ENCODE peak calls at places on chromosome 18, in seven cellular contexts. O is endothelial cell of umbilical vein, F is prostate gland, A is H1, C is Panc1, P is vagina, B is sigmoid colon. N is an unnamed sample.

GRCh38 chr18:63752661-63753060 is 22.6 kb upstream of the SERPINB7 start:
- DNase-seq in O (no peak), P (no peak), F (no peak), B (no peak), A (no peak), C (no peak), N (no peak)

GRCh38 chr18:51337406-51337805 is 139.9 kb upstream of the MEX3C start:
- DNase-seq in O (no peak), B (no peak), C (no peak), A (no peak), F (no peak), P (no peak), N (no peak)

GRCh38 chr18:36328385-36328858 is 30.9 kb downstream of the FHOD3 start:
- DNase-seq in F (no peak), A (peak), P (peak), C (no peak), O (no peak), B (no peak), N (no peak)

GRCh38 chr18:79528846-79529245 is 133.1 kb downstream of the NFATC1 start:
- DNase-seq in P (no peak), B (peak), F (peak), O (peak), C (peak), A (peak), N (peak)

GRCh38 chr18:51361130-51361860 is 163.8 kb upstream of the MEX3C start:
- DNase-seq in F (no peak), P (no peak), O (peak), A (no peak), B (no peak), C (no peak), N (no peak)

GRCh38 chr18:49898421-49898820 is 85.1 kb upstream of the ACAA2 start:
- DNase-seq in B (no peak), F (peak), P (no peak), C (no peak), O (peak), A (peak), N (no peak)

GRCh38 chr18:31070206-31070605 is 27.7 kb upstream of the DSC3 start:
- DNase-seq in O (no peak), A (no peak), F (no peak), B (no peak), P (no peak), C (no peak), N (no peak)

GRCh38 chr18:49910986-49911385 is 97.7 kb upstream of the ACAA2 start:
- DNase-seq in A (no peak), P (no peak), C (no peak), O (no peak), F (peak), B (no peak), N (no peak)

GRCh38 chr18:51185075-51185474 is 12.4 kb downstream of the MEX3C start:
- DNase-seq in O (no peak), B (no peak), F (no peak), P (no peak), C (no peak), A (no peak), N (no peak)

GRCh38 chr18:61582205-61582710 is 249.0 kb downstream of the CDH20 start:
- DNase-seq in F (no peak), A (no peak), O (no peak), C (no peak), B (no peak), P (no peak), N (no peak)

GRCh38 chr18:45774065-45774521 is 50.1 kb downstream of the SLC14A1 start:
- DNase-seq in C (no peak), B (no peak), F (peak), A (no peak), O (no peak), P (no peak), N (no peak)

GRCh38 chr18:60891936-60892335 is 441.3 kb upstream of the CDH20 start:
- DNase-seq in A (no peak), P (no peak), F (no peak), B (no peak), O (no peak), C (no peak), N (no peak)

GRCh38 chr18:61893971-61894750 is 1.4 kb upstream of the RNF152 start:
- DNase-seq in B (peak), C (no peak), F (peak), A (peak), O (peak), P (no peak), N (peak)

GRCh38 chr18:3151379-3152264 is 68.1 kb downstream of the MYOM1 start:
- DNase-seq in P (no peak), O (peak), C (no peak), B (no peak), F (no peak), A (no peak), N (no peak)

GRCh38 chr18:6747646-6748045 is 18.1 kb downstream of the ARHGAP28 start:
- DNase-seq in C (no peak), P (no peak), O (peak), A (no peak), B (no peak), F (no peak), N (no peak)

GRCh38 chr18:49031511-49032188 is 80.9 kb upstream of the SMAD7 start:
- DNase-seq in C (no peak), A (peak), P (peak), B (peak), O (no peak), F (no peak), N (no peak)

GRCh38 chr18:30245756-30246515 is 796.6 kb downstream of the DSC3 start:
- DNase-seq in B (no peak), P (no peak), F (no peak), O (no peak), C (no peak), A (no peak), N (no peak)

GRCh38 chr18:55856679-55857078 is 268.7 kb upstream of the TCF4 start:
- DNase-seq in B (no peak), F (no peak), P (no peak), C (no peak), O (no peak), A (no peak), N (no peak)

GRCh38 chr18:21191596-21192307 is 50.3 kb upstream of the GREB1L start:
- DNase-seq in B (no peak), A (peak), C (no peak), P (no peak), F (peak), O (peak), N (no peak)

GRCh38 chr18:49621301-49621700 is 59.4 kb downstream of the LIPG start:
- DNase-seq in C (no peak), O (no peak), F (no peak), P (peak), A (no peak), B (no peak), N (no peak)

GRCh38 chr18:12943200-12943599 is 4.6 kb upstream of the SEH1L start:
- DNase-seq in A (no peak), P (no peak), B (no peak), O (no peak), F (no peak), C (no peak), N (no peak)

GRCh38 chr18:42196651-42197050 is 241.6 kb downstream of the PIK3C3 start:
- DNase-seq in B (no peak), P (no peak), A (no peak), F (no peak), C (no peak), O (no peak), N (no peak)

GRCh38 chr18:51132256-51132935 is 65.1 kb downstream of the MEX3C start:
- DNase-seq in P (no peak), B (no peak), C (no peak), A (no peak), O (no peak), F (no peak), N (no peak)

GRCh38 chr18:56702946-56703345 is 51.8 kb downstream of the WDR7 start:
- DNase-seq in C (peak), A (no peak), P (no peak), F (no peak), O (peak), B (no peak), N (no peak)

GRCh38 chr18:51009071-51009470 is 20.9 kb upstream of the SMAD4 start:
- DNase-seq in F (no peak), P (no peak), B (no peak), O (no peak), C (no peak), A (no peak), N (no peak)

GRCh38 chr18:54127759-54128378 is 96.6 kb downstream of the MBD2 start:
- DNase-seq in A (peak), B (no peak), O (peak), P (no peak), F (no peak), C (no peak), N (no peak)

GRCh38 chr18:55592106-55592505 is 4.1 kb upstream of the TCF4 start:
- DNase-seq in F (no peak), O (no peak), B (no peak), P (no peak), A (no peak), C (no peak), N (no peak)

GRCh38 chr18:63575680-63576079 is 11.5 kb upstream of the SERPINB13 start:
- DNase-seq in P (no peak), B (no peak), A (no peak), C (no peak), O (no peak), F (no peak), N (no peak)

GRCh38 chr18:48525671-48526070 is 13.2 kb upstream of the CTIF start:
- DNase-seq in C (no peak), A (no peak), F (no peak), O (no peak), P (no peak), B (no peak), N (no peak)

GRCh38 chr18:27769152-27769551 is 407.8 kb downstream of the CDH2 start:
- DNase-seq in F (no peak), O (no peak), A (no peak), B (no peak), C (no peak), P (no peak), N (no peak)

GRCh38 chr18:21599585-21600525 is 649 bp downstream of the ESCO1 start:
- DNase-seq in C (no peak), B (peak), O (peak), P (no peak), F (peak), A (peak), N (peak)

GRCh38 chr18:79581911-79582310 is 97.7 kb upstream of the CTDP1 start:
- DNase-seq in A (no peak), O (no peak), B (peak), C (no peak), F (no peak), P (no peak), N (peak)

GRCh38 chr18:5630057-5630765 is 86.4 kb upstream of the EPB41L3 start:
- DNase-seq in O (peak), F (peak), C (no peak), A (peak), B (peak), P (no peak), N (peak)

GRCh38 chr18:45852631-45853030 is 27.2 kb downstream of the SIGLEC15 start:
- DNase-seq in O (no peak), P (no peak), F (no peak), C (no peak), B (no peak), A (no peak), N (no peak)

GRCh38 chr18:62937065-62937464 is 221.7 kb downstream of the PHLPP1 start:
- DNase-seq in O (no peak), B (no peak), A (no peak), C (no peak), P (no peak), F (no peak), N (no peak)

GRCh38 chr18:77559274-77559910 is 309.7 kb downstream of the GALR1 start:
- DNase-seq in O (no peak), C (no peak), B (no peak), P (no peak), F (no peak), A (no peak), N (no peak)

GRCh38 chr18:6741290-6741689 is 11.8 kb downstream of the ARHGAP28 start:
- DNase-seq in P (no peak), O (peak), B (no peak), A (no peak), C (peak), F (no peak), N (no peak)

DNA sequence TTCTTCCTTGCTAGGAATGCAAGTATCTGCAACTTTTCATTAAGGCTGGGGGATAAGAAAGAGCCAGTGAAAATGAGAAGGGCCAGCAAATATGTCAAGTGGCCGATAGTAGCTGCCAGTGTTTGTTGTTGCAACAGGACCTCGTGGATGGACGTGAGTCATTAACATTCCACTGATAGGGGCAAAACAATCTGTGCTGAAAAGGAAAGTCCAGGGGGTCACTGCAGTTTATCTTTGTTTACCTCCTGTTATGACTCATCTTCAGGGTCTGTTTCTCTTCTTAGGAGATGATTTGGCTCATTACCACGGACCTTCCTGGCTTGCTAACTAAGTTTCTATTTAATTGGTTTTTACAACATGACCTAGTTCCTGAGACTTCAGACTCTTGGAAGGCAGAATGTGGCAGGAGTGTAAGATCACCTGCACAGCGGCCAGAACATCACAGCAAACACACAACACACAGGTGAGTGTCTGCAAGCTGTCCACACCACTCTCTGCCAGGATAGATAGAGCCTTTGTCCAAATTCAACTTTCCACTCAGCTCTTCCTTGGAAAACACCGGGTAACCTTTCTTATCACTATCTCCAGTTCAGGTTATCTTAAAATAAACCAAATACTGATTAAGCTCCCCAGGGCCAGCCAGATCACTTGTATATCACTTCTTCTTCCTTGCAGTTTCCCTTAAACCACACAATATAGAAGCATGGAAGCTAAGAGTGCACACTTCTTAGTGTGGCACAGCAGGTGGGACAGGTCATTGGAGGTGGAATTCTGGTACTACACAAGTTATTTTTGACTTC is 157.5 kb upstream of the LMAN1 start:
- DNase-seq in C (no peak), O (peak), B (peak), A (no peak), P (peak), F (no peak), N (no peak)
- TF ChIP-seq POLR2AphosphoS5 in C (no peak), O (peak), B (peak), A (no peak), P (peak), F (peak), N (peak)

GRCh38 chr18:37394610-37394965 is 171.0 kb downstream of the CELF4 start:
- DNase-seq in O (no peak), B (no peak), A (no peak), F (no peak), P (no peak), C (no peak), N (peak)

GRCh38 chr18:37393221-37393828 is 172.3 kb downstream of the CELF4 start:
- DNase-seq in F (no peak), A (no peak), P (no peak), B (no peak), O (no peak), C (no peak), N (peak)

GRCh38 chr18:37392648-37393047 is 172.9 kb downstream of the CELF4 start:
- DNase-seq in O (no peak), B (no peak), F (no peak), A (no peak), P (no peak), C (no peak), N (no peak)

GRCh38 chr18:37395138-37395537 is 170.5 kb downstream of the CELF4 start:
- DNase-seq in A (no peak), P (no peak), O (no peak), C (no peak), F (no peak), B (no peak), N (peak)

GRCh38 chr18:37393945-37394609 is 171.5 kb downstream of the CELF4 start:
- DNase-seq in C (no peak), A (peak), B (peak), O (peak), P (no peak), F (no peak), N (peak)
- H3K4me3 ChIP-seq in C (peak), A (peak), B (peak), O (peak), P (peak), F (peak), N (peak)

GRCh38 chr18:26575865-26576217 is 27.5 kb upstream of the KCTD1 start:
- DNase-seq in P (no peak), C (no peak), A (no peak), O (no peak), F (no peak), B (no peak), N (no peak)

GRCh38 chr18:26584745-26585144 is 36.4 kb upstream of the KCTD1 start:
- DNase-seq in C (no peak), F (no peak), P (no peak), B (no peak), A (no peak), O (no peak), N (no peak)

GRCh38 chr18:26574958-26575864 is 26.9 kb upstream of the KCTD1 start:
- DNase-seq in F (peak), B (peak), P (no peak), O (peak), A (peak), C (no peak), N (peak)

DNA sequence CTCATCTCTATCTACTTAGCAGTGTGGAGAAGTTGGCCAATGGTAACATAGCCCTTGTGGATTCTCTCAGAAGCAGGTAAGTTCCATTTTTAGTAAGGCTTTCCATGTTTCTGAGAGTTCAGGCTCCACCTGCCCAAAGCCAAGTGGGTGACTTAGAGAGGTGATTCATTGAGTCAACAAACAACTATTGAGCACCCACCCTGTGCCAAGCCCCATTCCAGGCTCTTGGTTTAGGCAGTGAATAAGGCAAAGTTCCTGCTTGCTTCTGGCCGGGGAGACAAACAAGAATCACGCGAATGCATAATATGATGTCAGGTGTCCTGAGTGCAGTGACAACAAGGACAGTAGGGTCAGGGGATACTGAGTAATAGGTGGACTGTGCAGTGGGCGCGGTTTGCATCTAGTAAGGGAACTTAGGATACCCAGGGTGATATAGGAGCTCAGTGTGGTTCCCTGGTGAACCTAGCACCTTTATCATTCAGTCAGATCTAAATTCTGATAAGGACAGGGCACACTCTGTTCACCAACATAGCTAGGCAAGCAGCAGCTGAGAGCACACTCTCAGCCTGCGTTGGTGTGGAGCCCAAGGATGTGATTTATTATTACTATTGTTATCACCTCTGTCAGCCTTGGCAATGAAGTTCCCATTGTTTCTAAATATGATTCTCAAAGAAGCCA is 31.7 kb upstream of the KCTD1 start:
- DNase-seq in A (no peak), O (peak), C (no peak), F (peak), B (no peak), P (no peak), N (no peak)
- TF ChIP-seq POLR2AphosphoS5 in A (no peak), O (no peak), C (no peak), F (no peak), B (no peak), P (peak), N (no peak)

DNA sequence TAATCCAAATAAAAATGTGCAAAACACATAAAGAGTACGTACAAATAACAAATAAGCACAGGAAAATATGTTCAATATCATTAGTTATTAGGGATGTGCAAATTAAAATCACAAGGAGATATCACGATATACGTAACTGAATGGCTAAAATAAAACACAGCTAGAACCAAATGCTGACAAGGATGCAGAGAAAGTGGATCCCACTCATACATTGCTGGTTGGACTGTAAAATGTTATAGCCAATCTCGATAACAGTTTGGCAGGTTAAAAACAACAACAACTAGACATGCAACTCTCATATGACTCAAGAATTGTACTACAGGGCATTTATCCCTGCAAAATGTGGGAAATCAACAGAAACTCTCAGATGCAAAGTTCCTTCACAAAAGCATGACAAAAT is 553.9 kb downstream of the ADCYAP1 start:
- DNase-seq in P (no peak), F (no peak), A (no peak), O (no peak), C (no peak), B (no peak), N (no peak)
- H3K4me3 ChIP-seq in P (no peak), F (no peak), A (no peak), O (no peak), C (no peak), B (no peak), N (no peak)

DNA sequence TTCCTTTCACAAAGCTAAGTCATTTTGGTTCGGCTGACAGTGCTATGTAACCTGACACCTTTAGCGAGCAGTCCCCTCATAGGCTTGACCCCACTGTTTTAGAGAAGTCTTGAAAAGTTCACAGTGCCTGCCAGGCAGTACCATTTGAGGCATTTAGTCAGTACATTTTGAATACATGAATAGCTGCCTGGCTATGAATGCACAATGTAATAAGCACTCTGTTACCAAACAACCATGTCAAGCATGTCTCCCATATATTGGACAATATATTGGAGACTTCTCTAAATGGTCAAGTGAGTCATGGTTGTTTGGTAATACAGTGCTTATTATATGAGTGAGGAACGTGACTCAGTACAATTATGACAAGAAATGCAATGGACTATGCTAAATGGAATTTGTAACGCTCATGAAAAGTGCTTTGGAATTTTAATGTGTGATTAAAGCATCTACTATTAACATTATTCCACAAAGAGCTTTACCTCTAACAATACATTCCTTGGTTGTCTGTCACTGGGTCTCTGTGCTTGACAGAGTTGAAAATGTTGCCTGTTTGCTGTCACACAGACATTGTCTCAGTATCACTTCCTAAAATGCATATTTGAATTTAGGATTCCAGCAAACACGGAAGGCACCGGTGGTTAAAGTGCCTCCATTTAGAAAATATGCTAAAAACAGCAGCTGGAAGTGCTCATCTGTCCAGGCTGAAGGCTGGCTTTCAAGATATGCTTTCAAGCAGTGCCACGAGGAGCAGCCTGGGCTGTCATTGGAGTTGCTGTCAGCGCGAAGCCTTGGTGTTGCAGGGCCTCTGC is 458.6 kb downstream of the FBXO15 start:
- DNase-seq in O (no peak), A (no peak), P (no peak), C (no peak), F (no peak), B (no peak), N (no peak)
- TF ChIP-seq POLR2AphosphoS5 in O (no peak), A (no peak), P (no peak), C (no peak), F (no peak), B (no peak), N (no peak)

N was measured in spleen.